ENCODE peak calls at places on chromosomes 3 and 15, in four cellular contexts. X, R, T and H are unnamed samples.

GRCh38 chr15:79644091-79644490 is 212.0 kb downstream of the MINAR1 start:
- DNase-seq in T (no peak), R (no peak), X (no peak), H (peak; percentile 24)

GRCh38 chr15:34154725-34155204 is 52.9 kb downstream of the PGBD4 start:
- DNase-seq in X (no peak), T (no peak), R (no peak), H (no peak)

GRCh38 chr15:65796610-65797012 is 4.5 kb upstream of the DENND4A start:
- DNase-seq in T (no peak), R (no peak), X (no peak), H (no peak)

GRCh38 chr3:149174901-149175300 is 45.5 kb downstream of the HPS3 start:
- DNase-seq in X (no peak), T (no peak), R (no peak), H (no peak)

GRCh38 chr3:106294121-106294520 is 425.3 kb upstream of the CBLB start:
- DNase-seq in X (no peak), T (no peak), R (no peak), H (no peak)

GRCh38 chr15:99305761-99306505 is 54.7 kb downstream of the LRRC28 start:
- DNase-seq in R (no peak), T (peak; percentile 50), X (no peak), H (peak; percentile 78)

GRCh38 chr3:64445318-64446300 is 220.3 kb upstream of the PRICKLE2 start:
- DNase-seq in T (peak; percentile 34), X (peak; percentile 40), R (no peak), H (no peak)

GRCh38 chr15:85737061-85737460 is 57.7 kb downstream of the KLHL25 start:
- DNase-seq in R (no peak), X (no peak), T (no peak), H (no peak)

GRCh38 chr3:525415-525814 is 328.9 kb downstream of the CHL1 start:
- DNase-seq in T (no peak), X (no peak), R (no peak), H (no peak)

GRCh38 chr3:156543043-156543555 is 11.8 kb downstream of the SSR3 start:
- DNase-seq in T (no peak), R (no peak), X (no peak), H (no peak)

GRCh38 chr3:196214783-196215441 is 1.4 kb upstream of the SLC51A start:
- DNase-seq in X (no peak), R (no peak), T (no peak), H (no peak)

GRCh38 chr3:26624209-26624775 is 1.7 kb downstream of the LRRC3B start:
- DNase-seq in R (no peak), X (no peak), T (no peak), H (no peak)

GRCh38 chr15:34246276-34247010 is 21.6 kb downstream of the EMC4 start:
- DNase-seq in R (no peak), T (no peak), X (no peak), H (no peak)

GRCh38 chr3:16205156-16205870 is 30.8 kb downstream of the GALNT15 start:
- DNase-seq in X (no peak), R (no peak), T (no peak), H (no peak)

GRCh38 chr15:52551762-52552161 is 17.1 kb downstream of the ARPP19 start:
- DNase-seq in R (no peak), T (no peak), X (no peak), H (no peak)

GRCh38 chr15:81098884-81099601 is 35.0 kb upstream of the CFAP161 start:
- DNase-seq in X (no peak), R (no peak), T (peak; percentile 44), H (no peak)

GRCh38 chr15:33735637-33736247 is 232.6 kb upstream of the CHRM5 start:
- DNase-seq in R (no peak), X (no peak), T (no peak), H (no peak)

GRCh38 chr15:57376695-57377477 is 581 bp downstream of the CGNL1 start:
- DNase-seq in R (no peak), T (peak; percentile 30), X (no peak), H (no peak)

GRCh38 chr3:127606981-127607595 is 8.9 kb downstream of the MCM2 start:
- DNase-seq in R (no peak), X (no peak), T (no peak), H (no peak)

GRCh38 chr15:34810455-34811146 is 15.3 kb upstream of the ACTC1 start:
- DNase-seq in T (no peak), R (no peak), X (no peak), H (peak; percentile 97)